ENCODE peak calls at places on chromosomes 1 and 21, in nine cellular contexts. One of them, this sample, is unnamed.
A peak's percentile ranks its signal among the peaks of the same experiment; 100 is the strongest.

GRCh38 chr1:119447344-119447743 is 32.4 kb downstream of the HSD3B2 start:
- DNase-seq in GM12891: no peak
- DNase-seq in Peyer's patch: no peak
- DNase-seq in IMR-90: no peak
- DNase-seq in A549: no peak
- DNase-seq in thyroid gland: no peak
- DNase-seq in tibial nerve: no peak
- DNase-seq in testis: no peak
- DNase-seq in transverse colon: no peak
- DNase-seq in this sample: no peak

GRCh38 chr1:9996624-9997582 is at the start of gene RBP7:
- DNase-seq in GM12891: peak; percentile 48
- DNase-seq in Peyer's patch: peak; percentile 56
- DNase-seq in IMR-90: no peak
- DNase-seq in A549: peak; percentile 27
- DNase-seq in thyroid gland: peak; percentile 46
- DNase-seq in tibial nerve: no peak
- DNase-seq in testis: peak; percentile 17
- DNase-seq in transverse colon: peak; percentile 10
- DNase-seq in this sample: no peak

GRCh38 chr21:17451364-17451869 is 61.4 kb upstream of the CXADR start:
- DNase-seq in GM12891: no peak
- DNase-seq in Peyer's patch: no peak
- DNase-seq in IMR-90: peak; percentile 89
- DNase-seq in A549: peak; percentile 16
- DNase-seq in thyroid gland: no peak
- DNase-seq in tibial nerve: peak; percentile 81
- DNase-seq in testis: no peak
- DNase-seq in transverse colon: no peak
- DNase-seq in this sample: no peak

GRCh38 chr21:42151148-42152074 is 67.5 kb upstream of the ABCG1 start:
- DNase-seq in GM12891: no peak
- DNase-seq in Peyer's patch: peak; percentile 37
- DNase-seq in IMR-90: no peak
- DNase-seq in A549: no peak
- DNase-seq in thyroid gland: no peak
- DNase-seq in tibial nerve: no peak
- DNase-seq in testis: no peak
- DNase-seq in transverse colon: no peak
- DNase-seq in this sample: no peak

GRCh38 chr1:247421074-247421473 is 5.1 kb downstream of the NLRP3 start:
- DNase-seq in GM12891: no peak
- DNase-seq in Peyer's patch: no peak
- DNase-seq in IMR-90: no peak
- DNase-seq in A549: no peak
- DNase-seq in thyroid gland: no peak
- DNase-seq in tibial nerve: no peak
- DNase-seq in testis: no peak
- DNase-seq in transverse colon: no peak
- DNase-seq in this sample: no peak

GRCh38 chr1:8663915-8664331 is 153.5 kb downstream of the RERE start:
- DNase-seq in GM12891: no peak
- DNase-seq in Peyer's patch: no peak
- DNase-seq in IMR-90: peak; percentile 56
- DNase-seq in A549: no peak
- DNase-seq in thyroid gland: peak; percentile 20
- DNase-seq in tibial nerve: peak; percentile 16
- DNase-seq in testis: no peak
- DNase-seq in transverse colon: peak; percentile 28
- DNase-seq in this sample: peak; percentile 10

GRCh38 chr21:36113647-36114428 is 21.0 kb upstream of the CBR3 start:
- DNase-seq in GM12891: no peak
- DNase-seq in Peyer's patch: peak; percentile 87
- DNase-seq in IMR-90: no peak
- DNase-seq in A549: no peak
- DNase-seq in thyroid gland: no peak
- DNase-seq in tibial nerve: no peak
- DNase-seq in testis: peak; percentile 67
- DNase-seq in transverse colon: peak; percentile 85
- DNase-seq in this sample: no peak

GRCh38 chr1:180241716-180242544 is 11.9 kb downstream of the LHX4 start:
- DNase-seq in GM12891: no peak
- DNase-seq in Peyer's patch: peak; percentile 0
- DNase-seq in IMR-90: peak; percentile 31
- DNase-seq in A549: no peak
- DNase-seq in thyroid gland: no peak
- DNase-seq in tibial nerve: no peak
- DNase-seq in testis: peak; percentile 53
- DNase-seq in transverse colon: no peak
- DNase-seq in this sample: no peak

GRCh38 chr1:50368179-50369007 is 54.9 kb downstream of the DMRTA2 start:
- DNase-seq in GM12891: peak; percentile 31
- DNase-seq in Peyer's patch: peak; percentile 55
- DNase-seq in IMR-90: peak; percentile 6
- DNase-seq in A549: peak; percentile 32
- DNase-seq in thyroid gland: peak; percentile 45
- DNase-seq in tibial nerve: peak; percentile 42
- DNase-seq in testis: peak; percentile 72
- DNase-seq in transverse colon: peak; percentile 35
- DNase-seq in this sample: peak; percentile 61

GRCh38 chr21:35102488-35103407 is 53.6 kb upstream of the RUNX1 start:
- DNase-seq in GM12891: peak; percentile 37
- DNase-seq in Peyer's patch: no peak
- DNase-seq in IMR-90: peak; percentile 33
- DNase-seq in A549: no peak
- DNase-seq in thyroid gland: no peak
- DNase-seq in tibial nerve: peak; percentile 12
- DNase-seq in testis: peak; percentile 37
- DNase-seq in transverse colon: peak; percentile 29
- DNase-seq in this sample: no peak

GRCh38 chr21:32727728-32728454 is at the start of gene SYNJ1:
- DNase-seq in GM12891: peak; percentile 95
- DNase-seq in Peyer's patch: peak; percentile 97
- DNase-seq in IMR-90: peak; percentile 91
- DNase-seq in A549: peak; percentile 65
- DNase-seq in thyroid gland: peak; percentile 96
- DNase-seq in tibial nerve: peak; percentile 85
- DNase-seq in testis: peak; percentile 95
- DNase-seq in transverse colon: peak; percentile 97
- DNase-seq in this sample: peak; percentile 98
- TF ChIP-seq POLR2A in GM12891: no peak
- TF ChIP-seq POLR2A in Peyer's patch: peak; percentile 89
- TF ChIP-seq POLR2A in IMR-90: peak; percentile 82
- TF ChIP-seq POLR2A in A549: peak; percentile 63
- TF ChIP-seq POLR2A in thyroid gland: peak; percentile 95
- TF ChIP-seq POLR2A in tibial nerve: peak; percentile 79
- TF ChIP-seq POLR2A in testis: peak; percentile 58
- TF ChIP-seq POLR2A in transverse colon: peak; percentile 89
- TF ChIP-seq POLR2A in this sample: peak; percentile 82

DNA sequence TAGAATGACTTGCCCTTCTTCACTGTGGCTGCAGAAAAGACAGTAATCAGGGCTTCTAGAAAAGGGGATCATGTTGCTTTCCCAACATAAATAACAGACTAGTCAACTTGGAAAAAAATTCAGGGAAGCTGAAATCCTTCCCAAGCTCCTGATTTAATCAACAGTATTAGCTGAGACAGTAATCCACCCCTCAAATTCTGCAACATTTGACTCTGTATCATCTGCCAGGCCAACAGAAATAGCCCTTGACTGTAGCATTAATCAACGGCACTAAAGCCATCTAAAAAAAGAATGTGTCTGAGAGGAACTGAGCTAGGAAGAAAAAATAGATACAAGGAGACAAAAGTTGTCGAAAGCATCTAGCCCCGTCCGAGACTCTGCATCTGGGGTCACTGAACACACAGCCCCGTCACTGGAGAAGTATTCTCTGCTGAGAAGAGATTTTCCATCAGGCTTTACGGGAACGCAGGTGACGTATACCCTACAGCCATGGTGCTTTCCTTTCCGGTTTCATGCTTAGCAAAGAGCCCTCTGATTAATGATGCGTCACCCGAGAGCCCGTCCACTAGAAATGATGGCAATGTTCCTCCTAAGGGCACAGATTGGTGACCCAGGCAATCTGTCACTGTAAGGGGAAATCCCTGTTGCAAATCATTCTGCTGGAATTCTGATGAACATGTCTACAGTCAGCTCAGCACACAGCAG is 42.1 kb upstream of the TP53BP2 start:
- DNase-seq in GM12891: no peak
- DNase-seq in Peyer's patch: no peak
- DNase-seq in IMR-90: peak; percentile 99
- DNase-seq in A549: peak; percentile 78
- DNase-seq in thyroid gland: peak; percentile 79
- DNase-seq in tibial nerve: no peak
- DNase-seq in testis: no peak
- DNase-seq in transverse colon: peak; percentile 11
- DNase-seq in this sample: no peak
- TF ChIP-seq POLR2A in GM12891: no peak
- TF ChIP-seq POLR2A in Peyer's patch: no peak
- TF ChIP-seq POLR2A in IMR-90: peak; percentile 28
- TF ChIP-seq POLR2A in A549: no peak
- TF ChIP-seq POLR2A in thyroid gland: peak; percentile 28
- TF ChIP-seq POLR2A in tibial nerve: no peak
- TF ChIP-seq POLR2A in testis: no peak
- TF ChIP-seq POLR2A in transverse colon: no peak
- TF ChIP-seq POLR2A in this sample: no peak

GRCh38 chr1:220878223-220879081 is 791 bp upstream of the HLX start:
- DNase-seq in GM12891: peak; percentile 23
- DNase-seq in Peyer's patch: no peak
- DNase-seq in IMR-90: no peak
- DNase-seq in A549: no peak
- DNase-seq in thyroid gland: no peak
- DNase-seq in tibial nerve: peak; percentile 46
- DNase-seq in testis: no peak
- DNase-seq in transverse colon: peak; percentile 40
- DNase-seq in this sample: peak; percentile 36

GRCh38 chr1:220875233-220875632 is 4.0 kb upstream of the HLX start:
- DNase-seq in GM12891: no peak
- DNase-seq in Peyer's patch: no peak
- DNase-seq in IMR-90: no peak
- DNase-seq in A549: no peak
- DNase-seq in thyroid gland: no peak
- DNase-seq in tibial nerve: no peak
- DNase-seq in testis: no peak
- DNase-seq in transverse colon: no peak
- DNase-seq in this sample: no peak

GRCh38 chr1:220877348-220878095 is 1.7 kb upstream of the HLX start:
- DNase-seq in GM12891: no peak
- DNase-seq in Peyer's patch: no peak
- DNase-seq in IMR-90: no peak
- DNase-seq in A549: no peak
- DNase-seq in thyroid gland: no peak
- DNase-seq in tibial nerve: no peak
- DNase-seq in testis: no peak
- DNase-seq in transverse colon: no peak
- DNase-seq in this sample: peak; percentile 37

GRCh38 chr1:220879090-220879508 is at the start of gene HLX:
- DNase-seq in GM12891: peak; percentile 53
- DNase-seq in Peyer's patch: peak; percentile 77
- DNase-seq in IMR-90: peak; percentile 92
- DNase-seq in A549: peak; percentile 98
- DNase-seq in thyroid gland: peak; percentile 65
- DNase-seq in tibial nerve: peak; percentile 85
- DNase-seq in testis: peak; percentile 85
- DNase-seq in transverse colon: peak; percentile 86
- DNase-seq in this sample: peak; percentile 87

DNA sequence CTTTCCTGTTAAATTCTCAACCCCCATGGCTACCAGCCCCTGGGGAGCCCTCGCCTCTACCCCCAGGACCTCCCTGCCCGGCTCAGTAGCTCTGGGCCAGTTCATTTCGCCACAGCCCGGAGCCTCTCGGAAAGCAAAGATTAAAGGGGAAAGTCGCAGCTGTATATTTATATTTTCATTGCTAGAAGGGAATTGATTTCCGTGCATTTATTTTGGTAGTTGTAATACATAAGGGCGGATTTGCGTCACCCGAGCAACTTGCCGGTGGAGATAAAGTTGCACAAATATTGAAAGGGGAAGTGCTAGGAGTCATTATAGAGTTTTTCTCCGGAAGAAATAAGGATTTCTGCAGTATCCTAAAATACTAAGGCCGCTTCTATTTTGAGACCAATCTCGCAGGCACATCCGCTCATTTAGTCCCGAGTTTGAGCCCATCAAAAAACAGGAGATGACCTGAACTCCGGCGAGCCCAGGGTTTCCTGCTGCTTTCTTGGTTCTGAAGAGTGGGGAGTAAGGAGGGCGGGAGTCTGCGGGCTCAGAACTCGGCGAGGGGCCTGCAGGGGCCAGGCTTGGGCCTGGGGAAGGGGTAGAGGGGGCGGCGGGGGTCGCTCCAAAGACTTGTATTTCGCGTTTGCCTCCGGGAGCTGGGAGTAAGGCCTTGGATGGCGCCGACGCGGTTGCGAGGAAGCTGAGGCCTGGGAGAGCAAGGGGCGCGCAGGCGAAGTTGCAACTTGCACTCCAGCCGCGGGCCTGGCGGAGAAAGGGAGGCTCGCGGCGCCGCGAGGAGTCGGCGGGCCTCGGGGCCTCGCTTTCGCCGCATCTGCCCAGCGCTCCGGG is 2.5 kb upstream of the HLX start:
- DNase-seq in GM12891: no peak
- DNase-seq in Peyer's patch: no peak
- DNase-seq in IMR-90: no peak
- DNase-seq in A549: no peak
- DNase-seq in thyroid gland: no peak
- DNase-seq in tibial nerve: peak; percentile 51
- DNase-seq in testis: no peak
- DNase-seq in transverse colon: no peak
- DNase-seq in this sample: peak; percentile 56
- TF ChIP-seq POLR2A in GM12891: no peak
- TF ChIP-seq POLR2A in Peyer's patch: no peak
- TF ChIP-seq POLR2A in IMR-90: no peak
- TF ChIP-seq POLR2A in A549: no peak
- TF ChIP-seq POLR2A in thyroid gland: no peak
- TF ChIP-seq POLR2A in tibial nerve: no peak
- TF ChIP-seq POLR2A in testis: no peak
- TF ChIP-seq POLR2A in transverse colon: peak; percentile 18
- TF ChIP-seq POLR2A in this sample: no peak

DNA sequence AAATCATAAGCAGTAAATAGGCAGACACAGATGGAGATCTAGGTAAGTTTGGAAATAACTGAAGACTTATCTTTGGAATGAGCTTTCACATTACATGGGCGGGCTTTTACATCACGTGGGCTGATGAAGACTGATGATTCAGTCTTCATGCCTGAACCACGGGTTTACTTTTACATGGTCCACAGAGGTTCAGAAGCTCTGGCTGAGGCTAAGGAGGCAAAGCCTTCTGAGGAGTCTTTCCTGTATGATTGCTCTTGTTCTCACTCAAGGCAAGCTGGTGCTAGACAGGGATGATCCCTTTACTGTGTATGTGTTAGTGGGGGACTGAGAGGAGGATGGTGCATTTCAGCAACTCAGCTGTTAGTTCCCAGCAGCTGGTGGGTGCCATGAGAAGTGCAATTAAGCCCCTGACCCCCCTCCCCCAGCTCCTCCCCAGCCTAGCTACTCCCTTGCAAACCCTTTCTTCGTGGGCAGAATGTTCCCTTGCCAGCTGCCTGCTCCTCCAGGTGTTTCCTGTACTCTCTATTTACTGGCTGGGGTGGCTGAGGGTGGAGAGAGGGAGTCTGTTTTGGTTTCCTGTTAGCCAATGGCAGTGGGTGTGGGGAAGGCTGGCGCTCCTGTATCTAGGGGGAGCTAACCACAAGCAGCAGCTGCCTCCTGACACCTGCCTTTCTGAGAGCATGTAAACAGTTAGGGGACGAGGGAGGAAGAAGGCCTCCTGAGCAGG is 15.4 kb downstream of the BTG2 start:
- DNase-seq in GM12891: no peak
- DNase-seq in Peyer's patch: peak; percentile 67
- DNase-seq in IMR-90: peak; percentile 63
- DNase-seq in A549: no peak
- DNase-seq in thyroid gland: peak; percentile 50
- DNase-seq in tibial nerve: no peak
- DNase-seq in testis: no peak
- DNase-seq in transverse colon: peak; percentile 87
- DNase-seq in this sample: peak; percentile 74
- TF ChIP-seq POLR2A in GM12891: no peak
- TF ChIP-seq POLR2A in Peyer's patch: no peak
- TF ChIP-seq POLR2A in IMR-90: no peak
- TF ChIP-seq POLR2A in A549: no peak
- TF ChIP-seq POLR2A in thyroid gland: no peak
- TF ChIP-seq POLR2A in tibial nerve: no peak
- TF ChIP-seq POLR2A in testis: no peak
- TF ChIP-seq POLR2A in transverse colon: peak; percentile 21
- TF ChIP-seq POLR2A in this sample: peak; percentile 40